ENCODE peak calls at places on chromosomes 7 and 10, in eight cellular contexts. One of them, this sample, is unnamed. For H3K4me1, the result is how much of the 10 kb centered on the place peaks cover.

GRCh38 chr10:92822060-92822634 is 26.2 kb upstream of the EXOC6 start:
- DNase-seq in H1: peak
- DNase-seq in aorta: no peak
- DNase-seq in tibial nerve: no peak
- DNase-seq in CD4-positive, alpha-beta memory T cell: no peak
- DNase-seq in CD8-positive, alpha-beta T cell: no peak
- DNase-seq in hepatocyte: peak
- DNase-seq in tibial artery: no peak
- DNase-seq in this sample: no peak

GRCh38 chr7:116652793-116653192 is 19.2 kb upstream of the MET start:
- DNase-seq in H1: no peak
- DNase-seq in aorta: no peak
- DNase-seq in tibial nerve: no peak
- DNase-seq in CD4-positive, alpha-beta memory T cell: no peak
- DNase-seq in CD8-positive, alpha-beta T cell: no peak
- DNase-seq in hepatocyte: no peak
- DNase-seq in tibial artery: no peak
- DNase-seq in this sample: no peak

GRCh38 chr10:56212951-56213350 is 148.1 kb downstream of the ZWINT start:
- DNase-seq in H1: no peak
- DNase-seq in aorta: no peak
- DNase-seq in tibial nerve: no peak
- DNase-seq in CD4-positive, alpha-beta memory T cell: no peak
- DNase-seq in CD8-positive, alpha-beta T cell: no peak
- DNase-seq in hepatocyte: no peak
- DNase-seq in tibial artery: no peak
- DNase-seq in this sample: no peak

GRCh38 chr10:6239213-6239991 is 36.7 kb downstream of the PFKFB3 start:
- DNase-seq in H1: no peak
- DNase-seq in aorta: no peak
- DNase-seq in tibial nerve: no peak
- DNase-seq in CD4-positive, alpha-beta memory T cell: peak
- DNase-seq in CD8-positive, alpha-beta T cell: peak
- DNase-seq in hepatocyte: peak
- DNase-seq in tibial artery: no peak
- DNase-seq in this sample: no peak

GRCh38 chr10:92149261-92149660 is 141.6 kb downstream of the CPEB3 start:
- DNase-seq in H1: no peak
- DNase-seq in aorta: no peak
- DNase-seq in tibial nerve: no peak
- DNase-seq in CD4-positive, alpha-beta memory T cell: no peak
- DNase-seq in CD8-positive, alpha-beta T cell: no peak
- DNase-seq in hepatocyte: no peak
- DNase-seq in tibial artery: no peak
- DNase-seq in this sample: no peak

GRCh38 chr7:154899893-154900292 is 103.0 kb downstream of the PAXIP1 start:
- DNase-seq in H1: no peak
- DNase-seq in aorta: no peak
- DNase-seq in tibial nerve: no peak
- DNase-seq in CD4-positive, alpha-beta memory T cell: no peak
- DNase-seq in CD8-positive, alpha-beta T cell: no peak
- DNase-seq in hepatocyte: no peak
- DNase-seq in tibial artery: no peak
- DNase-seq in this sample: no peak

GRCh38 chr10:21507066-21507669 is 18.3 kb downstream of the SKIDA1 start:
- DNase-seq in H1: no peak
- DNase-seq in aorta: no peak
- DNase-seq in tibial nerve: no peak
- DNase-seq in CD4-positive, alpha-beta memory T cell: no peak
- DNase-seq in CD8-positive, alpha-beta T cell: no peak
- DNase-seq in hepatocyte: no peak
- DNase-seq in tibial artery: no peak
- DNase-seq in this sample: peak

GRCh38 chr10:103478671-103479070 is 369 bp downstream of the CALHM3 start:
- DNase-seq in H1: no peak
- DNase-seq in aorta: no peak
- DNase-seq in tibial nerve: no peak
- DNase-seq in CD4-positive, alpha-beta memory T cell: no peak
- DNase-seq in CD8-positive, alpha-beta T cell: no peak
- DNase-seq in hepatocyte: no peak
- DNase-seq in tibial artery: no peak
- DNase-seq in this sample: no peak

GRCh38 chr7:155333346-155334234 is 35.9 kb downstream of the INSIG1 start:
- DNase-seq in H1: no peak
- DNase-seq in aorta: no peak
- DNase-seq in tibial nerve: no peak
- DNase-seq in CD4-positive, alpha-beta memory T cell: no peak
- DNase-seq in CD8-positive, alpha-beta T cell: no peak
- DNase-seq in hepatocyte: no peak
- DNase-seq in tibial artery: no peak
- DNase-seq in this sample: no peak

GRCh38 chr7:105084581-105084980 is 70.6 kb downstream of the KMT2E start:
- DNase-seq in H1: no peak
- DNase-seq in aorta: no peak
- DNase-seq in tibial nerve: no peak
- DNase-seq in CD4-positive, alpha-beta memory T cell: no peak
- DNase-seq in CD8-positive, alpha-beta T cell: no peak
- DNase-seq in hepatocyte: no peak
- DNase-seq in tibial artery: no peak
- DNase-seq in this sample: no peak

GRCh38 chr10:37734971-37735370 is 122.4 kb downstream of the ZNF248 start:
- DNase-seq in H1: no peak
- DNase-seq in aorta: no peak
- DNase-seq in tibial nerve: no peak
- DNase-seq in CD4-positive, alpha-beta memory T cell: no peak
- DNase-seq in CD8-positive, alpha-beta T cell: no peak
- DNase-seq in hepatocyte: no peak
- DNase-seq in tibial artery: no peak
- DNase-seq in this sample: no peak

GRCh38 chr7:108345710-108346336 is 110.4 kb downstream of the NRCAM start:
- DNase-seq in H1: no peak
- DNase-seq in aorta: no peak
- DNase-seq in tibial nerve: no peak
- DNase-seq in CD4-positive, alpha-beta memory T cell: no peak
- DNase-seq in CD8-positive, alpha-beta T cell: no peak
- DNase-seq in hepatocyte: no peak
- DNase-seq in tibial artery: no peak
- DNase-seq in this sample: peak

GRCh38 chr10:42790835-42791234 is 8.2 kb downstream of the BMS1 start:
- DNase-seq in H1: no peak
- DNase-seq in aorta: no peak
- DNase-seq in tibial nerve: no peak
- DNase-seq in CD4-positive, alpha-beta memory T cell: no peak
- DNase-seq in CD8-positive, alpha-beta T cell: no peak
- DNase-seq in hepatocyte: no peak
- DNase-seq in tibial artery: no peak
- DNase-seq in this sample: peak

GRCh38 chr10:51716981-51717380 is 17.6 kb upstream of the CSTF2T start:
- DNase-seq in H1: no peak
- DNase-seq in aorta: peak
- DNase-seq in tibial nerve: no peak
- DNase-seq in CD4-positive, alpha-beta memory T cell: no peak
- DNase-seq in CD8-positive, alpha-beta T cell: no peak
- DNase-seq in hepatocyte: no peak
- DNase-seq in tibial artery: no peak
- DNase-seq in this sample: no peak

GRCh38 chr7:140544278-140544896 is 65.1 kb upstream of the MKRN1 start:
- DNase-seq in H1: no peak
- DNase-seq in aorta: no peak
- DNase-seq in tibial nerve: no peak
- DNase-seq in CD4-positive, alpha-beta memory T cell: no peak
- DNase-seq in CD8-positive, alpha-beta T cell: no peak
- DNase-seq in hepatocyte: no peak
- DNase-seq in tibial artery: peak
- DNase-seq in this sample: no peak

GRCh38 chr10:27190508-27190907 is 35.4 kb downstream of the MASTL start:
- DNase-seq in H1: no peak
- DNase-seq in aorta: no peak
- DNase-seq in tibial nerve: no peak
- DNase-seq in CD4-positive, alpha-beta memory T cell: no peak
- DNase-seq in CD8-positive, alpha-beta T cell: no peak
- DNase-seq in hepatocyte: no peak
- DNase-seq in tibial artery: no peak
- DNase-seq in this sample: no peak

GRCh38 chr7:144830811-144831210 is 5.0 kb downstream of the TPK1 start:
- DNase-seq in H1: no peak
- DNase-seq in aorta: no peak
- DNase-seq in tibial nerve: no peak
- DNase-seq in CD4-positive, alpha-beta memory T cell: no peak
- DNase-seq in CD8-positive, alpha-beta T cell: no peak
- DNase-seq in hepatocyte: peak
- DNase-seq in tibial artery: no peak
- DNase-seq in this sample: no peak

GRCh38 chr10:84837041-84837766 is 508.8 kb downstream of the CCSER2 start:
- DNase-seq in H1: no peak
- DNase-seq in aorta: no peak
- DNase-seq in tibial nerve: no peak
- DNase-seq in CD4-positive, alpha-beta memory T cell: no peak
- DNase-seq in CD8-positive, alpha-beta T cell: no peak
- DNase-seq in hepatocyte: no peak
- DNase-seq in tibial artery: no peak
- DNase-seq in this sample: no peak

GRCh38 chr7:16753932-16754571 is 497 bp downstream of the TSPAN13 start:
- DNase-seq in H1: peak
- DNase-seq in aorta: peak
- DNase-seq in tibial nerve: no peak
- DNase-seq in CD4-positive, alpha-beta memory T cell: peak
- DNase-seq in CD8-positive, alpha-beta T cell: no peak
- DNase-seq in hepatocyte: peak
- DNase-seq in tibial artery: no peak
- DNase-seq in this sample: peak

DNA sequence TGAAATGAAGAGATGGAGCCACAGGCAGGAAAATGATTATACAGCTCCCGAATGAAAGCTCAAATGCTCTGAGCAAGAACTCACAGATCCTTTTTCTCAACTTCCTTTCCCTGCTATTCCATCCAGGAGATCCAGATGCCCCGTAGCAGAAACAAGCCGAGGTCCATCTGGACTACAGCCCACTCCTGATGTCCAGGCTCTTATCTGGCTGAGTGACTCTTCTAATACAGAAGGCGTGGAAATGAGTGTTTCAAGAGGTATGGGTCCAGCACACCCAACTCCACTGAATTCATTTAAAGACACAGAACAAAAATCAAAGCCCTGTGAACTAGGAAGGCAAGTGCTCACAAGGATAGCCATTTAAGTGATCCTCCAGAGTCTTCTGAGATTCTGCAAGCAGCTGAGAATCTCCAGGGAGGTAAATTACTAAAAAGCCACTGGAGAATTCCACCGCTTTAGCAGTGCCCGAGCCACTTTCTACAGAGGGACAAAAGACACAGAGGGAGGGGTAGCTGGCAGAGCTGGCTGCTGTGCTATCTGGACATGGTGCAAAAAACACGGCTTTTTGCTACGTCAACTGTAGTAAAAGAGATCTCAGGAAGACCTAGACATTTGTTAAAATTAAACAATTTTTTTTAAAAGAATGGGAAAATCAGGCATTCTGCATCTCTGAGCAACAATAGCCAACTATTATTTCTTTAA is 24.5 kb downstream of the FAM171A1 start:
- DNase-seq in H1: no peak
- DNase-seq in aorta: no peak
- DNase-seq in tibial nerve: no peak
- DNase-seq in CD4-positive, alpha-beta memory T cell: no peak
- DNase-seq in CD8-positive, alpha-beta T cell: no peak
- DNase-seq in hepatocyte: no peak
- DNase-seq in tibial artery: no peak
- DNase-seq in this sample: no peak
- H3K4me3 ChIP-seq in H1: no peak
- H3K4me3 ChIP-seq in aorta: no peak
- H3K4me3 ChIP-seq in tibial nerve: no peak
- H3K4me3 ChIP-seq in CD4-positive, alpha-beta memory T cell: no peak
- H3K4me3 ChIP-seq in CD8-positive, alpha-beta T cell: no peak
- H3K4me3 ChIP-seq in hepatocyte: no peak
- H3K4me3 ChIP-seq in tibial artery: no peak
- H3K4me3 ChIP-seq in this sample: no peak

GRCh38 chr7:99112979-99113378 is 30.9 kb downstream of the SMURF1 start:
- DNase-seq in H1: no peak
- DNase-seq in aorta: no peak
- DNase-seq in tibial nerve: no peak
- DNase-seq in CD4-positive, alpha-beta memory T cell: no peak
- DNase-seq in CD8-positive, alpha-beta T cell: no peak
- DNase-seq in hepatocyte: no peak
- DNase-seq in tibial artery: no peak
- DNase-seq in this sample: no peak
- H3K27ac ChIP-seq in H1: no peak
- H3K27ac ChIP-seq in aorta: no peak
- H3K27ac ChIP-seq in tibial nerve: no peak
- H3K27ac ChIP-seq in CD4-positive, alpha-beta memory T cell: no peak
- H3K27ac ChIP-seq in CD8-positive, alpha-beta T cell: no peak
- H3K27ac ChIP-seq in hepatocyte: no peak
- H3K27ac ChIP-seq in tibial artery: peak
- H3K27ac ChIP-seq in this sample: no peak

GRCh38 chr7:143410523-143411004 is 1.9 kb upstream of the EPHA1 start:
- DNase-seq in H1: no peak
- DNase-seq in aorta: no peak
- DNase-seq in tibial nerve: no peak
- DNase-seq in CD4-positive, alpha-beta memory T cell: no peak
- DNase-seq in CD8-positive, alpha-beta T cell: no peak
- DNase-seq in hepatocyte: no peak
- DNase-seq in tibial artery: no peak
- DNase-seq in this sample: no peak
- H3K4me1 ChIP-seq in H1: under half
- H3K4me1 ChIP-seq in aorta: under half
- H3K4me1 ChIP-seq in tibial nerve: under half
- H3K4me1 ChIP-seq in CD4-positive, alpha-beta memory T cell: under half
- H3K4me1 ChIP-seq in CD8-positive, alpha-beta T cell: under half
- H3K4me1 ChIP-seq in hepatocyte: under half
- H3K4me1 ChIP-seq in tibial artery: under half
- H3K4me1 ChIP-seq in this sample: under half

GRCh38 chr7:801940-802364 is 30.3 kb upstream of the SUN1 start:
- DNase-seq in H1: no peak
- DNase-seq in aorta: peak
- DNase-seq in tibial nerve: peak
- DNase-seq in CD4-positive, alpha-beta memory T cell: no peak
- DNase-seq in CD8-positive, alpha-beta T cell: no peak
- DNase-seq in hepatocyte: peak
- DNase-seq in tibial artery: peak
- DNase-seq in this sample: no peak

GRCh38 chr7:802500-803242 is 29.6 kb upstream of the SUN1 start:
- DNase-seq in H1: no peak
- DNase-seq in aorta: no peak
- DNase-seq in tibial nerve: no peak
- DNase-seq in CD4-positive, alpha-beta memory T cell: no peak
- DNase-seq in CD8-positive, alpha-beta T cell: no peak
- DNase-seq in hepatocyte: no peak
- DNase-seq in tibial artery: peak
- DNase-seq in this sample: no peak

GRCh38 chr7:803243-803635 is 29.0 kb upstream of the SUN1 start:
- DNase-seq in H1: no peak
- DNase-seq in aorta: no peak
- DNase-seq in tibial nerve: no peak
- DNase-seq in CD4-positive, alpha-beta memory T cell: no peak
- DNase-seq in CD8-positive, alpha-beta T cell: no peak
- DNase-seq in hepatocyte: no peak
- DNase-seq in tibial artery: no peak
- DNase-seq in this sample: no peak

GRCh38 chr7:805261-805660 is 27.0 kb upstream of the SUN1 start:
- DNase-seq in H1: no peak
- DNase-seq in aorta: no peak
- DNase-seq in tibial nerve: peak
- DNase-seq in CD4-positive, alpha-beta memory T cell: no peak
- DNase-seq in CD8-positive, alpha-beta T cell: no peak
- DNase-seq in hepatocyte: peak
- DNase-seq in tibial artery: no peak
- DNase-seq in this sample: no peak
- H3K4me3 ChIP-seq in H1: no peak
- H3K4me3 ChIP-seq in aorta: no peak
- H3K4me3 ChIP-seq in tibial nerve: no peak
- H3K4me3 ChIP-seq in CD4-positive, alpha-beta memory T cell: no peak
- H3K4me3 ChIP-seq in CD8-positive, alpha-beta T cell: no peak
- H3K4me3 ChIP-seq in hepatocyte: no peak
- H3K4me3 ChIP-seq in tibial artery: peak
- H3K4me3 ChIP-seq in this sample: no peak

GRCh38 chr7:27180431-27181175 is 4.4 kb downstream of the HOXA11 start:
- DNase-seq in H1: peak
- DNase-seq in aorta: no peak
- DNase-seq in tibial nerve: no peak
- DNase-seq in CD4-positive, alpha-beta memory T cell: no peak
- DNase-seq in CD8-positive, alpha-beta T cell: no peak
- DNase-seq in hepatocyte: no peak
- DNase-seq in tibial artery: peak
- DNase-seq in this sample: no peak
- H3K27ac ChIP-seq in H1: no peak
- H3K27ac ChIP-seq in aorta: no peak
- H3K27ac ChIP-seq in tibial nerve: peak
- H3K27ac ChIP-seq in CD4-positive, alpha-beta memory T cell: no peak
- H3K27ac ChIP-seq in CD8-positive, alpha-beta T cell: no peak
- H3K27ac ChIP-seq in hepatocyte: peak
- H3K27ac ChIP-seq in tibial artery: no peak
- H3K27ac ChIP-seq in this sample: no peak

This sample was measured in neural progenitor cell.